ENCODE peak calls at places on chromosome 13, in eight cellular contexts. One of them, this sample, is unnamed.

GRCh38 chr13:29743229-29743786 is 107.1 kb downstream of the UBL3 start:
- DNase-seq in AG09319: peak; percentile 78
- DNase-seq in uterus: peak; percentile 80
- DNase-seq in pancreas: no peak
- DNase-seq in type B pancreatic cell: no peak
- DNase-seq in HFFc6: peak; percentile 66
- DNase-seq in fibroblast of lung: peak; percentile 76
- DNase-seq in ovary: peak; percentile 16
- DNase-seq in this sample: no peak

GRCh38 chr13:24149306-24150032 is 11.1 kb upstream of the SPATA13 start:
- DNase-seq in AG09319: no peak
- DNase-seq in uterus: no peak
- DNase-seq in pancreas: no peak
- DNase-seq in type B pancreatic cell: no peak
- DNase-seq in HFFc6: no peak
- DNase-seq in fibroblast of lung: peak; percentile 49
- DNase-seq in ovary: no peak
- DNase-seq in this sample: no peak

GRCh38 chr13:24212674-24213073 is 52.2 kb downstream of the SPATA13 start:
- DNase-seq in AG09319: no peak
- DNase-seq in uterus: no peak
- DNase-seq in pancreas: no peak
- DNase-seq in type B pancreatic cell: no peak
- DNase-seq in HFFc6: no peak
- DNase-seq in fibroblast of lung: no peak
- DNase-seq in ovary: no peak
- DNase-seq in this sample: no peak

GRCh38 chr13:29423050-29423449 is 172.4 kb downstream of the SLC7A1 start:
- DNase-seq in AG09319: no peak
- DNase-seq in uterus: no peak
- DNase-seq in pancreas: no peak
- DNase-seq in type B pancreatic cell: no peak
- DNase-seq in HFFc6: no peak
- DNase-seq in fibroblast of lung: no peak
- DNase-seq in ovary: no peak
- DNase-seq in this sample: no peak

GRCh38 chr13:99331881-99332293 is 24.7 kb upstream of the GPR183 start:
- DNase-seq in AG09319: no peak
- DNase-seq in uterus: no peak
- DNase-seq in pancreas: no peak
- DNase-seq in type B pancreatic cell: no peak
- DNase-seq in HFFc6: no peak
- DNase-seq in fibroblast of lung: peak; percentile 11
- DNase-seq in ovary: no peak
- DNase-seq in this sample: no peak

GRCh38 chr13:92158335-92158734 is 759.9 kb downstream of the GPC5 start:
- DNase-seq in AG09319: no peak
- DNase-seq in uterus: no peak
- DNase-seq in pancreas: no peak
- DNase-seq in type B pancreatic cell: no peak
- DNase-seq in HFFc6: no peak
- DNase-seq in fibroblast of lung: peak; percentile 74
- DNase-seq in ovary: no peak
- DNase-seq in this sample: no peak

GRCh38 chr13:112940236-112940635 is 28.8 kb upstream of the MCF2L start:
- DNase-seq in AG09319: no peak
- DNase-seq in uterus: no peak
- DNase-seq in pancreas: no peak
- DNase-seq in type B pancreatic cell: peak; percentile 62
- DNase-seq in HFFc6: no peak
- DNase-seq in fibroblast of lung: peak; percentile 3
- DNase-seq in ovary: no peak
- DNase-seq in this sample: no peak

GRCh38 chr13:98385591-98385990 is 191.3 kb downstream of the STK24 start:
- DNase-seq in AG09319: no peak
- DNase-seq in uterus: no peak
- DNase-seq in pancreas: no peak
- DNase-seq in type B pancreatic cell: no peak
- DNase-seq in HFFc6: no peak
- DNase-seq in fibroblast of lung: no peak
- DNase-seq in ovary: no peak
- DNase-seq in this sample: no peak

GRCh38 chr13:18949970-18950369 is 231.7 kb downstream of the TUBA3C start:
- DNase-seq in AG09319: no peak
- DNase-seq in uterus: no peak
- DNase-seq in pancreas: no peak
- DNase-seq in type B pancreatic cell: no peak
- DNase-seq in HFFc6: no peak
- DNase-seq in fibroblast of lung: no peak
- DNase-seq in ovary: no peak
- DNase-seq in this sample: no peak

GRCh38 chr13:24263652-24264051 is 45.7 kb upstream of the C1QTNF9 start:
- DNase-seq in AG09319: no peak
- DNase-seq in uterus: no peak
- DNase-seq in pancreas: no peak
- DNase-seq in type B pancreatic cell: no peak
- DNase-seq in HFFc6: no peak
- DNase-seq in fibroblast of lung: peak; percentile 69
- DNase-seq in ovary: peak; percentile 9
- DNase-seq in this sample: no peak

GRCh38 chr13:23608704-23609413 is 38.6 kb downstream of the TNFRSF19 start:
- DNase-seq in AG09319: no peak
- DNase-seq in uterus: peak; percentile 62
- DNase-seq in pancreas: no peak
- DNase-seq in type B pancreatic cell: no peak
- DNase-seq in HFFc6: peak; percentile 46
- DNase-seq in fibroblast of lung: no peak
- DNase-seq in ovary: peak; percentile 38
- DNase-seq in this sample: peak; percentile 28

GRCh38 chr13:51243227-51243626 is 21.0 kb downstream of the FAM124A start:
- DNase-seq in AG09319: no peak
- DNase-seq in uterus: no peak
- DNase-seq in pancreas: no peak
- DNase-seq in type B pancreatic cell: no peak
- DNase-seq in HFFc6: no peak
- DNase-seq in fibroblast of lung: no peak
- DNase-seq in ovary: no peak
- DNase-seq in this sample: no peak

GRCh38 chr13:33367931-33368330 is 82.4 kb upstream of the STARD13 start:
- DNase-seq in AG09319: no peak
- DNase-seq in uterus: no peak
- DNase-seq in pancreas: no peak
- DNase-seq in type B pancreatic cell: no peak
- DNase-seq in HFFc6: no peak
- DNase-seq in fibroblast of lung: no peak
- DNase-seq in ovary: no peak
- DNase-seq in this sample: no peak

GRCh38 chr13:32938907-32939306 is 77.3 kb upstream of the KL start:
- DNase-seq in AG09319: no peak
- DNase-seq in uterus: no peak
- DNase-seq in pancreas: no peak
- DNase-seq in type B pancreatic cell: no peak
- DNase-seq in HFFc6: peak; percentile 20
- DNase-seq in fibroblast of lung: peak; percentile 55
- DNase-seq in ovary: no peak
- DNase-seq in this sample: no peak

GRCh38 chr13:35881360-35881759 is 249.8 kb downstream of the DCLK1 start:
- DNase-seq in AG09319: no peak
- DNase-seq in uterus: no peak
- DNase-seq in pancreas: no peak
- DNase-seq in type B pancreatic cell: no peak
- DNase-seq in HFFc6: no peak
- DNase-seq in fibroblast of lung: peak; percentile 66
- DNase-seq in ovary: no peak
- DNase-seq in this sample: no peak

DNA sequence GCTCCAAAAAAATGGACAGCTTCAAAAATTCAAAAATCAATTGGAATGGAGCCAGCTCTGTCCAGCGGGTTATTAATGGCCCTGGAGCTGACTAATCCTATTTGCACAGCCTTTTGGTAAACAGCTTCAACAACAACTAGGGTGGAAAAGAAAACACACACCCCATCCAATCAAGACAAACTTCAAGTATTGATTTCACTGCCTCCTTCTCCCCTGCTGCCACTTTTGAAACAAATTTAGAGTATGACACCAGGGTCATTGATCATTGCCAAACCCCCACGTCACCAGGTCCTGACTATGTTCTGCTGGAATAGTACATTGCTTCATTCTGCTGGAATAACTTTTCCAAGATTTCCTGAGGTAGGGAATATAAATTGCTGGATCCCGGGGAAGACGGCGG is 56.8 kb upstream of the GTF3A start:
- DNase-seq in AG09319: no peak
- DNase-seq in uterus: no peak
- DNase-seq in pancreas: no peak
- DNase-seq in type B pancreatic cell: no peak
- DNase-seq in HFFc6: no peak
- DNase-seq in fibroblast of lung: no peak
- DNase-seq in ovary: no peak
- DNase-seq in this sample: no peak
- TF ChIP-seq CTCF in AG09319: no peak
- TF ChIP-seq CTCF in uterus: no peak
- TF ChIP-seq CTCF in pancreas: no peak
- TF ChIP-seq CTCF in type B pancreatic cell: no peak
- TF ChIP-seq CTCF in HFFc6: no peak
- TF ChIP-seq CTCF in fibroblast of lung: no peak
- TF ChIP-seq CTCF in ovary: no peak
- TF ChIP-seq CTCF in this sample: no peak

GRCh38 chr13:26253262-26253786 is 605 bp upstream of the CDK8 start:
- DNase-seq in AG09319: no peak
- DNase-seq in uterus: peak; percentile 13
- DNase-seq in pancreas: no peak
- DNase-seq in type B pancreatic cell: no peak
- DNase-seq in HFFc6: no peak
- DNase-seq in fibroblast of lung: no peak
- DNase-seq in ovary: no peak
- DNase-seq in this sample: no peak

GRCh38 chr13:26257049-26257448 is 3.1 kb downstream of the CDK8 start:
- DNase-seq in AG09319: no peak
- DNase-seq in uterus: no peak
- DNase-seq in pancreas: no peak
- DNase-seq in type B pancreatic cell: no peak
- DNase-seq in HFFc6: no peak
- DNase-seq in fibroblast of lung: no peak
- DNase-seq in ovary: no peak
- DNase-seq in this sample: no peak

GRCh38 chr13:26253787-26254582 is at the start of gene CDK8:
- DNase-seq in AG09319: peak; percentile 65
- DNase-seq in uterus: peak; percentile 89
- DNase-seq in pancreas: peak; percentile 91
- DNase-seq in type B pancreatic cell: peak; percentile 90
- DNase-seq in HFFc6: peak; percentile 89
- DNase-seq in fibroblast of lung: peak; percentile 95
- DNase-seq in ovary: peak; percentile 87
- DNase-seq in this sample: peak; percentile 83

GRCh38 chr13:26254583-26255102 is 714 bp downstream of the CDK8 start:
- DNase-seq in AG09319: no peak
- DNase-seq in uterus: peak; percentile 22
- DNase-seq in pancreas: peak; percentile 84
- DNase-seq in type B pancreatic cell: no peak
- DNase-seq in HFFc6: peak; percentile 13
- DNase-seq in fibroblast of lung: peak; percentile 51
- DNase-seq in ovary: peak; percentile 42
- DNase-seq in this sample: peak; percentile 49

DNA sequence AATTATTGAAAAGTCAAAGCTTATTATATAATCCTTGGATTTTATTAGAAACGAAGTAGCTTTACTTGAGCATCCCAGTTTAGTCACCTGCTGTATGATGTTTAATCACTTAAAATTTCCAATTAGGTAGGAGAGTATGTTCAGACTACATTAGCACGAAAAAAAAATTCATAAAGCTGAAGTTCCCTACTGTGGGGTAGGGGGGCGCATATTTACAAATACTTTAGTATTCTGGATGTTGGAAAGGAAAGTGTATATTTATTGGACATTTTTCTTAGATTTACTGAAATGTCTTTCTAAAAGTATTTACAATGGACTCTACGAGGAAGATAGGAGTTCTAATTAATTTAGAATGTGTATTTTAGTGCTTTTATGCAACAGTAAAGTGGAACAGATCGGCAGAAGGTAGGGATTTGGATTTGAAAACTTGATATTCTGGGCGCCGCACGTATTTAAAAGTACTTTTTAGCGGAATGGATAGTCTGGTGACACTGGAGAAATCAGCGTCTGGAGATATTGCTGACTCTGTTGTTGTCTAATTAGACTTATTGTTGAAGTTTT is 1.9 kb downstream of the CDK8 start:
- DNase-seq in AG09319: no peak
- DNase-seq in uterus: no peak
- DNase-seq in pancreas: no peak
- DNase-seq in type B pancreatic cell: no peak
- DNase-seq in HFFc6: no peak
- DNase-seq in fibroblast of lung: peak; percentile 9
- DNase-seq in ovary: no peak
- DNase-seq in this sample: no peak
- TF ChIP-seq CTCF in AG09319: peak; percentile 23
- TF ChIP-seq CTCF in uterus: no peak
- TF ChIP-seq CTCF in pancreas: no peak
- TF ChIP-seq CTCF in type B pancreatic cell: peak; percentile 66
- TF ChIP-seq CTCF in HFFc6: peak; percentile 64
- TF ChIP-seq CTCF in fibroblast of lung: peak; percentile 16
- TF ChIP-seq CTCF in ovary: no peak
- TF ChIP-seq CTCF in this sample: no peak

DNA sequence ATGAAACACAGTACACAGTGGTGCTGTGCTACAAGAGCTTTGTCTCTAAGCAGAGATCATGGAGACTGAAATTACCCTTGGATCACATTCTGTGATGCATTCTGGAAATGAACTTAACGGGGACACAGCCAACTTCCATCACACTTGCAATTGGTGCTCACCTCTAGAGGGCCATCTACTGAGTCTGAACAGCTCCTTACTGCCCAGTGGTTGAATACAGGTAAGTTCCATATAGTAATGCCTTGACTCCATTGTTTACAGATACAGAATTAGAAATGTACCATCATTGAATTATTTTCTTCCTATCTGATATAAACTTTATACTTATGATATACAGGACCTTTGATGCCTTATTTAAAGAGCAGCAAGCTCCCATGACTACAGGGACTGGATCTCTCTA is 686.4 kb downstream of the PCDH9 start:
- DNase-seq in AG09319: no peak
- DNase-seq in uterus: no peak
- DNase-seq in pancreas: no peak
- DNase-seq in type B pancreatic cell: no peak
- DNase-seq in HFFc6: no peak
- DNase-seq in fibroblast of lung: no peak
- DNase-seq in ovary: no peak
- DNase-seq in this sample: no peak
- TF ChIP-seq CTCF in AG09319: no peak
- TF ChIP-seq CTCF in uterus: no peak
- TF ChIP-seq CTCF in pancreas: no peak
- TF ChIP-seq CTCF in type B pancreatic cell: no peak
- TF ChIP-seq CTCF in HFFc6: peak; percentile 23
- TF ChIP-seq CTCF in fibroblast of lung: no peak
- TF ChIP-seq CTCF in ovary: no peak
- TF ChIP-seq CTCF in this sample: no peak

DNA sequence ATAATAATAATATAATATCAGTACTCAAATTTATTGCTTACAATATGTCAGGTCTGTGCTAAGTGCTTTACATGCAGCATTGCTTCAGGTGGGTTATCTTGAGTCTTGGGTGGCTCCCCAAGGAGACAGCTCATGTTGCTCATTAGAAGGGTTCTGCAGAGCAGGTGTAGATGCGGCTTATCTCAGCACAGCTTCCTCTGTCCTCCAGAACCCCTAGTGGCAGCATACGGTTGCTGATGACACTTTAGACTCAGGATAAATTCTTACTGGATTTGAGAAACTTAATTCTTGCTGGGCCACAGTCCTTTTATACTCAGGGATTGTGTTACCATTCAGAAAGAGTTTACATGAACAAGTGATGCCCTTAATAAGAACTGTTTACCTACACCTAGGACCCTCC is 8.9 kb downstream of the COG3 start:
- DNase-seq in AG09319: no peak
- DNase-seq in uterus: no peak
- DNase-seq in pancreas: no peak
- DNase-seq in type B pancreatic cell: no peak
- DNase-seq in HFFc6: no peak
- DNase-seq in fibroblast of lung: no peak
- DNase-seq in ovary: no peak
- DNase-seq in this sample: no peak
- TF ChIP-seq CTCF in AG09319: no peak
- TF ChIP-seq CTCF in uterus: no peak
- TF ChIP-seq CTCF in pancreas: no peak
- TF ChIP-seq CTCF in type B pancreatic cell: peak; percentile 55
- TF ChIP-seq CTCF in HFFc6: peak; percentile 50
- TF ChIP-seq CTCF in fibroblast of lung: no peak
- TF ChIP-seq CTCF in ovary: no peak
- TF ChIP-seq CTCF in this sample: no peak